ENCODE peak calls at places on chromosomes 2 and 18, in four cellular contexts. D is cardiac fibroblast; Z is CD8-positive, alpha-beta T cell; N is GM23338. Y is an unnamed sample.

GRCh38 chr2:69565431-69565839 is 78.1 kb downstream of the AAK1 start:
- DNase-seq in Z (peak; percentile 76), N (peak; percentile 88), D (peak; percentile 36), Y (peak; percentile 27)

GRCh38 chr2:240397924-240398611 is 37.4 kb upstream of the GPC1 start:
- DNase-seq in D (no peak), N (no peak), Z (no peak), Y (peak; percentile 12)

GRCh38 chr2:109348645-109349554 is 219.9 kb downstream of the SH3RF3 start:
- DNase-seq in D (no peak), N (no peak), Z (peak; percentile 59), Y (no peak)

GRCh38 chr2:119025762-119026351 is 83.9 kb downstream of the MARCO start:
- DNase-seq in D (no peak), Z (peak; percentile 2), N (no peak), Y (no peak)

GRCh38 chr2:18475884-18476283 is 84.6 kb downstream of the RDH14 start:
- DNase-seq in D (no peak), N (no peak), Z (no peak), Y (peak; percentile 52)

GRCh38 chr2:143513081-143513480 is 383.9 kb downstream of the ARHGAP15 start:
- DNase-seq in Z (no peak), N (peak; percentile 76), D (peak; percentile 83), Y (peak; percentile 74)

GRCh38 chr2:10566021-10566420 is 117.9 kb upstream of the ODC1 start:
- DNase-seq in D (no peak), N (no peak), Z (no peak), Y (no peak)

GRCh38 chr2:1835581-1836201 is 91.4 kb upstream of the PXDN start:
- DNase-seq in Z (no peak), N (no peak), D (no peak), Y (no peak)

GRCh38 chr2:239319261-239319661 is 81.6 kb downstream of the HDAC4 start:
- DNase-seq in Z (no peak), N (no peak), D (peak; percentile 71), Y (peak; percentile 44)

GRCh38 chr2:181073896-181074295 is 93.5 kb downstream of the UBE2E3 start:
- DNase-seq in D (peak; percentile 36), Z (no peak), N (no peak), Y (peak; percentile 62)

GRCh38 chr2:33518200-33518599 is 41.8 kb downstream of the RASGRP3 start:
- DNase-seq in Z (no peak), D (no peak), N (no peak), Y (no peak)

GRCh38 chr18:54672846-54673475 is 81.9 kb downstream of the DYNAP start:
- DNase-seq in Z (no peak), D (peak; percentile 3), N (no peak), Y (no peak)

GRCh38 chr2:152012697-152013096 is 86.1 kb downstream of the CACNB4 start:
- DNase-seq in D (no peak), Z (no peak), N (no peak), Y (no peak)

GRCh38 chr2:141660232-141660631 is 470.6 kb downstream of the LRP1B start:
- DNase-seq in Z (no peak), N (no peak), D (no peak), Y (no peak)

GRCh38 chr2:192749606-192750200 is 555.0 kb upstream of the TMEFF2 start:
- DNase-seq in N (peak; percentile 56), Z (no peak), D (peak; percentile 5), Y (no peak)

GRCh38 chr2:62320657-62321357 is 124.9 kb downstream of the B3GNT2 start:
- DNase-seq in Z (no peak), D (no peak), N (peak; percentile 81), Y (no peak)

GRCh38 chr2:240465268-240465764 is 29.9 kb downstream of the GPC1 start:
- DNase-seq in N (no peak), Z (peak; percentile 9), D (no peak), Y (no peak)

GRCh38 chr2:231530099-231531085 is at the start of gene NMUR1:
- DNase-seq in Z (peak; percentile 68), N (peak; percentile 80), D (peak; percentile 36), Y (no peak)

GRCh38 chr2:191302459-191303155 is 57.4 kb downstream of the MYO1B start:
- DNase-seq in N (peak; percentile 44), D (no peak), Z (no peak), Y (no peak)

GRCh38 chr2:69616755-69617154 is 26.8 kb downstream of the AAK1 start:
- DNase-seq in D (no peak), Z (peak; percentile 42), N (no peak), Y (no peak)

GRCh38 chr2:85830645-85831044 is 58.1 kb downstream of the ST3GAL5 start:
- DNase-seq in N (no peak), Z (no peak), D (no peak), Y (no peak)

GRCh38 chr2:199955339-199956061 is at the start of the genes MAIP1 and TYW5:
- DNase-seq in D (peak; percentile 88), N (peak; percentile 86), Z (peak; percentile 82), Y (peak; percentile 87)

GRCh38 chr18:55998071-55998522 is 410.1 kb upstream of the TCF4 start:
- DNase-seq in Z (no peak), N (peak; percentile 48), D (peak; percentile 53), Y (peak; percentile 46)

GRCh38 chr2:82256983-82257382 is 1952.4 kb upstream of the LRRTM1 start:
- DNase-seq in Z (no peak), D (no peak), N (no peak), Y (no peak)

GRCh38 chr2:179441551-179441950 is 176.9 kb upstream of the SESTD1 start:
- DNase-seq in Z (no peak), D (no peak), N (no peak), Y (no peak)

GRCh38 chr2:177433402-177433801 is 40.8 kb downstream of the AGPS start:
- DNase-seq in N (no peak), D (no peak), Z (no peak), Y (no peak)

GRCh38 chr2:15941970-15942710 is 1.8 kb downstream of the MYCN start:
- DNase-seq in N (peak; percentile 36), D (no peak), Z (no peak), Y (no peak)

GRCh38 chr2:15944325-15945017 is 4.1 kb downstream of the MYCN start:
- DNase-seq in D (no peak), N (no peak), Z (no peak), Y (no peak)

GRCh38 chr2:15943378-15943851 is 3.1 kb downstream of the MYCN start:
- DNase-seq in Z (no peak), N (peak; percentile 73), D (no peak), Y (no peak)

GRCh38 chr2:15942711-15943345 is 2.5 kb downstream of the MYCN start:
- DNase-seq in N (no peak), Z (no peak), D (no peak), Y (no peak)

GRCh38 chr2:15943914-15944313 is 3.6 kb downstream of the MYCN start:
- DNase-seq in Z (no peak), N (no peak), D (peak; percentile 29), Y (no peak)
- H3K4me3 ChIP-seq in Z (no peak overlapping the region), N (peak overlapping the region; percentile 100), D (no peak overlapping the region), Y (no peak overlapping the region)

DNA sequence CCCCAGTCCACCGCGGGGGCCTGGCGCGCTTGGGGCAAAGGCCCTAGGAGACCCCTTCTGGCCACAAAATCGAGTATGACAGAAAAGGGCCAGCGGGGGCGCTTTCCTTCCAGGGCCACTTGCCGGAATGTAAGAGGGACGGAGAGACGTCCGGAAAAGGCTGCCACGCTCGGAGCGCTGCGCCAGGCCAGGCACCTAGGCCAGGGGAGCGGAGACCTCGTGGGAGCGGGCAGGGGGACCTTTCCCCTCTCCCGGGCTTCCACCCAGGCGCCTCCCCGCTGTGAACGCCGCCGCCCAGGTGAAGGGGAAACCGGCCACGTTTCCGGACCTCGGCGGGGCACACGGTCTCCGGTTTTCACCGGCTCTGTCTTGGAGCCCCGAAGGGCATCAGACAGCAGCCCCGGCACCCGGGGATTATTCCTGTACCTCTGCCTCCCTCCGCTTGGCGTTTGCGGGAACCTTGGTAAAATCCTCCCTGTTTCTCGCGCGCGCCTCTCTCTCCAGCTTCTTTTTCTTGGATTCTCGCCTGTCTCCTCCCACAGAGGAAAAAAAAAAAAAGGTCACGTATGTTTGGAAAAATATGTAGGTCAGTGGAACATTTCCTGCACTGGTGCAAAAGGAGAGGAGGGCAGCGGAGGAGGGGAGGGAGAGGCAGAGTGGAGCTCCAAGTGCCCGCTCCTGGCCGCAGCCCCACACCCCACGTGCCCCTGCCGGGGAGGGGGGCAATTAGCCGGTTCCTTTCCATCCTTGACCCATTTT is 1.2 kb upstream of the NPAS2 start:
- DNase-seq in N (peak; percentile 80), Z (no peak), D (peak; percentile 93), Y (peak; percentile 80)
- TF ChIP-seq CTCF in N (peak; percentile 45), Z (no peak), D (peak; percentile 34), Y (peak; percentile 35)

GRCh38 chr2:242085941-242086621 is 216.6 kb downstream of the RTP5 start:
- DNase-seq in D (peak; percentile 34), Z (peak; percentile 18), N (no peak), Y (peak; percentile 55)

GRCh38 chr2:242088471-242089212 is 219.1 kb downstream of the RTP5 start:
- DNase-seq in N (peak; percentile 93), D (peak; percentile 82), Z (peak; percentile 92), Y (peak; percentile 75)
- H3K4me3 ChIP-seq in N (peak overlapping the region; percentile 69), D (peak overlapping the region; percentile 81), Z (peak overlapping the region; percentile 69), Y (peak overlapping the region; percentile 79)

GRCh38 chr2:237432484-237433092 is 18.6 kb upstream of the COL6A3 start:
- DNase-seq in D (peak; percentile 82), Z (peak; percentile 85), N (no peak), Y (peak; percentile 75)

GRCh38 chr2:237433920-237434319 is 20.0 kb upstream of the COL6A3 start:
- DNase-seq in Z (peak; percentile 30), D (no peak), N (no peak), Y (no peak)

GRCh38 chr2:237431856-237432255 is 17.9 kb upstream of the COL6A3 start:
- DNase-seq in Z (no peak), N (no peak), D (no peak), Y (no peak)

GRCh38 chr2:237429761-237430160 is 15.8 kb upstream of the COL6A3 start:
- DNase-seq in Z (peak; percentile 38), N (no peak), D (no peak), Y (no peak)

GRCh38 chr2:237431372-237431771 is 17.4 kb upstream of the COL6A3 start:
- DNase-seq in Z (no peak), N (no peak), D (no peak), Y (peak; percentile 58)
- TF ChIP-seq CTCF in Z (no peak), N (no peak), D (no peak), Y (no peak)

DNA sequence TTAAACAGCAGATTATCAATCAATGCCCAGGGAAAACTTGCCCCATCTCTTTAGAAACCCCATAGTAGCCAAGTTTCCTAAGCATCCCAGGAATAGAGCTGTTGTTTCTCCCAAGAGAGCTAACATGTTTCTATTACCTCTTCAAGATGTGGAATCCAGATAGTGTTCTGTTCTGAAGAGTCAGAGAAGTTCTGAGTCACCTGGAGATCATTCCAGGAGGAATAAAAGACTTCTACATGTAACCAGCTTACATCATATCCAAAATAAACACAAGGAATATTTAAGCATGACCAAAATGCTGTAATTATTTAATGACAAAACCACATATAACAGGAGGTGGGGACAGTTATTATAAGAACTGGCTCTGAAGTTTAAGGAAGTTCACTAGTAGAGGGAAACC is 51.0 kb upstream of the GORASP2 start:
- DNase-seq in N (no peak), Z (no peak), D (no peak), Y (peak; percentile 5)
- H3K4me3 ChIP-seq in N (no peak overlapping the region), Z (no peak overlapping the region), D (no peak overlapping the region), Y (no peak overlapping the region)

GRCh38 chr18:36769172-36769571 is 59.6 kb downstream of the TPGS2 start:
- DNase-seq in N (no peak), D (no peak), Z (no peak), Y (peak; percentile 27)

GRCh38 chr18:36772339-36772738 is 56.5 kb downstream of the TPGS2 start:
- DNase-seq in D (no peak), Z (no peak), N (no peak), Y (no peak)

GRCh38 chr18:36771246-36771645 is 57.6 kb downstream of the TPGS2 start:
- DNase-seq in N (no peak), Z (no peak), D (no peak), Y (no peak)

GRCh38 chr18:36770315-36770946 is 58.4 kb downstream of the TPGS2 start:
- DNase-seq in Z (no peak), D (no peak), N (no peak), Y (peak; percentile 16)

GRCh38 chr18:36769611-36770314 is 59.0 kb downstream of the TPGS2 start:
- DNase-seq in N (peak; percentile 74), D (peak; percentile 12), Z (no peak), Y (no peak)
- TF ChIP-seq CTCF in N (peak; percentile 86), D (peak; percentile 22), Z (no peak), Y (peak; percentile 26)

Y was measured in fibroblast of the aortic adventitia.